ENCODE peak calls at places on chromosomes 4 and X, in five cellular contexts. X, Y, L, Z and C are unnamed samples.

GRCh38 chr4:140726776-140727500 is 29.2 kb downstream of the TBC1D9 start:
- DNase-seq in X (no peak), Y (no peak), L (no peak), Z (peak), C (peak)

GRCh38 chr4:26424143-26424542 is 66.1 kb downstream of the CCKAR start:
- DNase-seq in X (no peak), Y (no peak), L (no peak), Z (no peak), C (no peak)

GRCh38 chrX:71604141-71604540 is 14.2 kb downstream of the CXCR3 start:
- DNase-seq in X (no peak), Y (no peak), L (no peak), Z (no peak), C (no peak)

GRCh38 chr4:77044458-77045124 is 31.2 kb downstream of the CCNI start:
- DNase-seq in X (no peak), Y (no peak), L (no peak), Z (no peak), C (peak)

GRCh38 chr4:107058828-107059227 is 22.7 kb upstream of the DKK2 start:
- DNase-seq in X (no peak), Y (no peak), L (no peak), Z (no peak), C (no peak)

GRCh38 chr4:140367738-140368137 is 5.7 kb upstream of the SCOC start:
- DNase-seq in X (no peak), Y (no peak), L (peak), Z (no peak), C (no peak)

GRCh38 chrX:131778269-131779218 is 234.7 kb downstream of the OR13H1 start:
- DNase-seq in X (no peak), Y (no peak), L (no peak), Z (peak), C (peak)

GRCh38 chr4:111359602-111360001 is 736.7 kb upstream of the PITX2 start:
- DNase-seq in X (no peak), Y (no peak), L (no peak), Z (no peak), C (no peak)

GRCh38 chrX:101409043-101409442 is 1.0 kb downstream of the HNRNPH2 start:
- DNase-seq in X (no peak), Y (no peak), L (no peak), Z (no peak), C (no peak)

GRCh38 chrX:137052641-137053235 is 18.9 kb upstream of the GPR101 start:
- DNase-seq in X (no peak), Y (no peak), L (no peak), Z (peak), C (no peak)

GRCh38 chr4:77579406-77580076 is 26.1 kb upstream of the CXCL13 start:
- DNase-seq in X (no peak), Y (no peak), L (peak), Z (peak), C (no peak)

GRCh38 chr4:47972181-47972580 is 44.3 kb downstream of the CNGA1 start:
- DNase-seq in X (no peak), Y (no peak), L (no peak), Z (no peak), C (peak)

GRCh38 chr4:39181905-39182638 is at the start of gene WDR19:
- DNase-seq in X (peak), Y (peak), L (peak), Z (peak), C (peak)

GRCh38 chr4:55159851-55160250 is 34.5 kb upstream of the KDR start:
- DNase-seq in X (no peak), Y (no peak), L (no peak), Z (no peak), C (no peak)

GRCh38 chrX:149282909-149283308 is 222.2 kb downstream of the IDS start:
- DNase-seq in X (no peak), Y (no peak), L (no peak), Z (no peak), C (no peak)

GRCh38 chrX:119015407-119016242 is 41.2 kb downstream of the LONRF3 start:
- DNase-seq in X (no peak), Y (peak), L (peak), Z (peak), C (peak)

GRCh38 chr4:184376136-184376838 is 98.1 kb downstream of the IRF2 start:
- DNase-seq in X (no peak), Y (no peak), L (no peak), Z (no peak), C (no peak)

GRCh38 chrX:107673401-107673800 is 45.1 kb downstream of the PRPS1 start:
- DNase-seq in X (no peak), Y (no peak), L (no peak), Z (no peak), C (no peak)

GRCh38 chr4:24470681-24471622 is 113.4 kb downstream of the DHX15 start:
- DNase-seq in X (no peak), Y (no peak), L (no peak), Z (no peak), C (peak)

GRCh38 chrX:42748067-42748850 is 29.7 kb downstream of the PPP1R2C start:
- DNase-seq in X (no peak), Y (no peak), L (no peak), Z (no peak), C (no peak)

GRCh38 chrX:41695464-41695863 is 6.7 kb downstream of the GPR34 start:
- DNase-seq in X (no peak), Y (no peak), L (peak), Z (no peak), C (no peak)

GRCh38 chr4:74014332-74014731 is 15.9 kb upstream of the CXCL5 start:
- DNase-seq in X (no peak), Y (no peak), L (no peak), Z (no peak), C (no peak)

GRCh38 chr4:147174561-147174960 is 228.9 kb upstream of the TTC29 start:
- DNase-seq in X (no peak), Y (no peak), L (no peak), Z (no peak), C (no peak)

GRCh38 chrX:27555514-27555913 is 34.6 kb upstream of the DCAF8L2 start:
- DNase-seq in X (peak), Y (no peak), L (no peak), Z (peak), C (peak)

GRCh38 chr4:79987401-79987800 is 85.6 kb downstream of the ANTXR2 start:
- DNase-seq in X (no peak), Y (no peak), L (no peak), Z (no peak), C (no peak)

GRCh38 chr4:39255266-39255665 is 72.9 kb downstream of the WDR19 start:
- DNase-seq in X (no peak), Y (peak), L (no peak), Z (peak), C (no peak)

GRCh38 chrX:107025538-107025937 is 25.5 kb upstream of the MORC4 start:
- DNase-seq in X (no peak), Y (peak), L (no peak), Z (peak), C (peak)

GRCh38 chr4:125317526-125317880 is 2.7 kb downstream of the FAT4 start:
- DNase-seq in X (no peak), Y (no peak), L (no peak), Z (peak), C (no peak)

GRCh38 chr4:103424853-103425252 is 226.7 kb upstream of the CENPE start:
- DNase-seq in X (no peak), Y (no peak), L (no peak), Z (peak), C (no peak)

DNA sequence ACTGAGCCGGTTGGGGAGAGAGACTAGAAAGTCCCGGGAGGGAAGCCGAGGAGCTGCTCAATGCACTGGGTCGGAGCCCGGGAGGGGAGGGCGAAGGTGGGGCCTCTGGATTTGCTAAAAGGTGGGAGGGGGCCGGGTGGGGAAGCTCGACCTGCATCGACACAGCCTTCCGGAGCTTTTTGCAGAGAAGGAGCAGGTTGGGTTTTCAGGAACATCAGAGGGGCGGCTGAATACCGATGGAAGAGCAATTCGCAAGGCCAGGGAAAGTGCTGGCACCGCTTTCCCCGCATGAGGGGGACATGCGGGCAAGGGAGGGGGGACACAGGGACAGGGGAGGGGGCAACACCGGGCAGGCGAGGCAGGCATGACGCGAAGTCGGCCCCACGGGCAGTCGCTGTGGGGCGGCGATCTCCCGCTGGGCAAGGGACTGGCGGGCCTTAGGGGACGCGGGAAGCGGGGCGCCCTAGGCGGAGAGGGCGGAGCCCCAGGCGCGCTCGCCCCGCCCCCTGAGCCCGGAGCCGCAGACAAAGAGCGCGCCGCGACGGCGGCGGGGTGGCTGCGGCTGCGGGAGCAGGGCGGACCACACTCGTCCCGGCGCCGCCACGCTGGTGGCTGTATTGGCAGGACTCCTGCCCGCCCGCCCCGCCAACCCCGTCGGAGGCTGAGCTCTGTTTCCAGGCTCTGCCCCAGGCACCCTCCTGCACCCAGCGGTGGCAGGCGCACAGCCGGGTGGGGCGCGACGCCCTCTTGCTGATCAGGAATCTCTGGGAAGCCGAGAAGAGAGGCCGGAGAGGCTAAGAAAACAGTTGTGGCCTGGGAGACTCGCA is 11.6 kb downstream of the PDZD4 start:
- DNase-seq in X (peak), Y (no peak), L (no peak), Z (peak), C (no peak)
- H3K4me3 ChIP-seq in X (no peak), Y (peak), L (peak), Z (peak), C (no peak)

GRCh38 chrX:8879750-8880149 is 78.6 kb upstream of the FAM9A start:
- DNase-seq in X (peak), Y (no peak), L (no peak), Z (peak), C (peak)
- TF ChIP-seq CTCF in X (peak), Y (peak), L (peak), Z (peak), C (peak)

GRCh38 chrX:124223524-124223923 is 108.9 kb upstream of the TEX13D start:
- DNase-seq in X (no peak), Y (no peak), L (no peak), Z (no peak), C (no peak)

GRCh38 chrX:124212622-124213021 is 119.8 kb upstream of the TEX13D start:
- DNase-seq in X (peak), Y (no peak), L (no peak), Z (no peak), C (no peak)

GRCh38 chrX:124215786-124216185 is 116.7 kb upstream of the TEX13D start:
- DNase-seq in X (peak), Y (no peak), L (no peak), Z (no peak), C (no peak)

GRCh38 chrX:124216396-124217124 is 115.9 kb upstream of the TEX13D start:
- DNase-seq in X (peak), Y (no peak), L (no peak), Z (no peak), C (no peak)

GRCh38 chrX:124217289-124218251 is 114.9 kb upstream of the TEX13D start:
- DNase-seq in X (peak), Y (no peak), L (no peak), Z (no peak), C (peak)
- H3K4me3 ChIP-seq in X (no peak), Y (no peak), L (no peak), Z (no peak), C (no peak)

GRCh38 chr4:121025540-121025939 is 46.8 kb downstream of the NDNF start:
- DNase-seq in X (no peak), Y (no peak), L (no peak), Z (no peak), C (no peak)
- TF ChIP-seq CTCF in X (no peak), Y (no peak), L (no peak), Z (no peak), C (no peak)

DNA sequence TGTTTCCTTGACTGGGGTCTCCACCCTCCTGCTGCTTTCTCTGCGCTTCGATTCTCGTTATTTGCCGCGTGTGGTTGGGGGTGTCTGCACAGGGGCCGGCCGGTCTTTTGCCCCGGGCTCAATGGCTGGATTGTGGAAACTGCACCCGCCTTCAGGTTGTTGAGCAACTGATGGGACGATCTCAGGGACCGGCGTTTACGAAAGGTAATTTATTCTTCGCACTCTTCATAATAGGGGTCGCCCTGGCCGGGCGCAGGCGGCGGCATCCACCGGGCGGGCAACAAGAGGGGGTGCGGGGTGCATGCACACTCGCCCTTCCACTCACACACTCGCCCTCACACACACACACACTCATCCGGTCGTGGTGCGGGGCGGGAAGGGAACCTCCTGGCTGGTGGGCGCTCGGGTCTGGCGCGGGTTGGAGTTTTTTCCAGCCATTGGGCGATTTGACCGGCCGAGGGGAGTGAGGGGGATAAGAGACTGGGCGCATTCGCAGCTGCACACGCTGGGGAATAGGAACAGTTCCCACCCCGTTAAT is 1.5 kb downstream of the ADGRL3 start:
- DNase-seq in X (no peak), Y (no peak), L (no peak), Z (no peak), C (no peak)
- H3K4me3 ChIP-seq in X (no peak), Y (peak), L (peak), Z (peak), C (no peak)

GRCh38 chrX:67781132-67781531 is 237.3 kb downstream of the AR start:
- DNase-seq in X (no peak), Y (no peak), L (no peak), Z (no peak), C (no peak)
- TF ChIP-seq CTCF in X (no peak), Y (peak), L (peak), Z (no peak), C (no peak)

DNA sequence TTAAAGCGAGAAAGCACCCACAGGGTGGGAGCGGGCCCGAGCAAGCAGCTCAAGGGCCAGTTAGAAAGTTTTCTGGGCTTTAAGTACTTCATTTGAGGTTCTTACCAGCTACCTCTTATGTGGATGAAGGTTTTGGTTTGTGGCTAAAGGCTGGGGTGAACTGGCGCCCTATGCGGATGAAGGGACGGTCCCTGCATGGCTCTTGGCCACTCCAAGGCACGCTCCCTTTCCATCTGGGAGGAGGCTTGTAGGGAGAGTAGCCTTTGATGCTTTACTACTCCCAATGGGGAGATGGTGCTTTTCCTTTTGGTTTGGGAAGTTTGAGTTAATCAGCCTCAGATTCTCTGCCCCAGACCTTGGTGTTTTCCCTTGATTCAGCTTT is 17.7 kb downstream of the MRFAP1 start:
- DNase-seq in X (no peak), Y (no peak), L (no peak), Z (no peak), C (no peak)
- H3K4me3 ChIP-seq in X (no peak), Y (peak), L (no peak), Z (no peak), C (no peak)

DNA sequence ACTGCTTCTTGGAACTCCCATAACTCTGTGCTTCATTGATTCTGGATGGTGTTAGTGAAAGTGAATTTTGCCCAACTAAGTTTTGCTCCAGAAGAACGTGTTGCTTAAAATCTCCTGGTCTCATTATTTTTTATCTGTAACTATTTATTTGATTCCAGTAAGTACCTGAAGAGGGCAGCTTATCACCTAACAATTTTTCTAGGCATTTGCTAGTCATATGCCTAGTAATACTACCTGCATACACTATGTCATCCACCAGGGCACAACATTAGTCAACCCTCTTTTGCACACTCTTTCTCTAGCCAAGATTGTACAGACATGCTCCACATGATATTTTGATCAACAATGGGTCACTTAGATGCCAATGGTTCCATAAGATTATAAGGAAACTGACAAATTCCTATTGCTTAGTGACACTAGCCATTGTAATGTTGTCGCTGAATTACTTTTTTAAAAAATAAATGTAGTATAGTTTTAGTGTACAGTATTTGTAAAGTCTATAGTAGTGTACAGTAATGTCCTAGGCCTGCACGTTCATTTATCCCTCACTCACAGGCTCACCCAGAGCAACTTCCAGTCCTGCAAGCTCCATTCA is 499.9 kb upstream of the AADAT start:
- DNase-seq in X (no peak), Y (peak), L (no peak), Z (peak), C (peak)
- TF ChIP-seq CTCF in X (peak), Y (peak), L (peak), Z (peak), C (peak)

DNA sequence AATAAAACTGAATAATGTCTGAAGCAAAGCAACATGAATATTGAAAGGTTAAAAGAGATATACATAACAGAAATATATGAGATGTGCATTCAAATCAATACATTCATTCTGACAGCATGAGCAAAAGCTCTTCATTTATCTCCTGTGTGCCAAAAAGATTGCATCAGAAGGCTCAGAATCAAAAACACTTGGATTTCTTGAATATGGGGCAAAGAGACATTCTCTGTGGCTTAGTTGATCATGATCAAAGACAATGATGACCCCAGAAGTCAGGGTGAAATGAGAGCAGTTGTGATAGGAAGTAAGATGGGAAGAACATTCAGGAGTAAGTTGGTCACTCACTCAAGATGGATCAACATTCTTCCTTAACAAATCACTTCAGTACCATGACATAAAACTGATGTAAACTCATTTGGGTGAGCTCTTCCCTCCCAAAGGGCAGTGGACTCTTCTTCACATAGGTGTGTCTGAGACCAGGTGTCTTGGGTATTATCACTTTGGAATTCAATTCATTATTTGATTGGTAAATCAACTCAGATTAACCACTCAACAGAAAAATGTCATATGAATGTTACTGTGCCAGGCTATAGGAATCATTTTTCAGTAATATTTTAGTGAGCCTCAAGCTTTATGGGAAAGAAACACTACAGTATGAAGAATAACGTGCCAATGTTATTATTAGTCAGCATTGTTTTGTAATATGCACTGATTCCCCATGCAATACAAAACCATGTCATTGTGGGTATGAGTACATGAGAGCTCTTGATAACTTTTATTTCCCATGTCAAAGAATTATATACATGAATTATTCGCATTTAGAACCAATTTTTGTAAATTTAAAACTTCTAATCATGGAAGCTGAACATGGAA is 58.4 kb upstream of the ETNPPL start:
- DNase-seq in X (no peak), Y (no peak), L (no peak), Z (no peak), C (no peak)
- H3K4me3 ChIP-seq in X (no peak), Y (no peak), L (no peak), Z (no peak), C (no peak)